ENCODE peak calls at places on chromosomes 11 and 22, in five cellular contexts. C is MM.1S, N is A549, Q is Karpas-422, E is H9. R is an unnamed sample.

GRCh38 chr11:6353367-6353987 is 33.2 kb upstream of the CAVIN3 start:
- DNase-seq in C (peak; percentile 58), N (peak; percentile 79), Q (peak; percentile 83), E (peak; percentile 90), R (peak; percentile 90)

GRCh38 chr11:30488304-30488998 is 97.7 kb downstream of the MPPED2 start:
- DNase-seq in C (no peak), N (peak; percentile 3), Q (no peak), E (no peak), R (peak; percentile 80)

GRCh38 chr11:27041141-27041869 is 690 bp downstream of the BBOX1 start:
- DNase-seq in C (no peak), N (no peak), Q (no peak), E (no peak), R (no peak)

GRCh38 chr11:1341928-1342524 is 32.6 kb upstream of the TOLLIP start:
- DNase-seq in C (no peak), N (peak; percentile 68), Q (no peak), E (no peak), R (no peak)

GRCh38 chr11:67435031-67435726 is 2.3 kb downstream of the PTPRCAP start:
- DNase-seq in C (no peak), N (no peak), Q (peak; percentile 78), E (no peak), R (no peak)

GRCh38 chr11:67303132-67303988 is at the start of gene SSH3:
- DNase-seq in C (no peak), N (peak; percentile 74), Q (no peak), E (peak; percentile 84), R (peak; percentile 91)

GRCh38 chr11:64743591-64744543 is at the start of gene RASGRP2:
- DNase-seq in C (no peak), N (peak; percentile 76), Q (peak; percentile 89), E (peak; percentile 85), R (peak; percentile 58)

GRCh38 chr11:26626346-26626745 is 54.3 kb upstream of the MUC15 start:
- DNase-seq in C (no peak), N (peak; percentile 13), Q (no peak), E (no peak), R (no peak)

GRCh38 chr11:117439256-117439655 is 111.6 kb downstream of the CEP164 start:
- DNase-seq in C (no peak), N (no peak), Q (peak; percentile 44), E (no peak), R (no peak)

GRCh38 chr11:68312780-68313573 is 586 bp downstream of the LRP5 start:
- DNase-seq in C (peak; percentile 20), N (no peak), Q (no peak), E (no peak), R (peak; percentile 47)

GRCh38 chr11:1840780-1841480 is 2.1 kb downstream of the TNNI2 start:
- DNase-seq in C (no peak), N (no peak), Q (no peak), E (no peak), R (no peak)

GRCh38 chr11:34823197-34823596 is 93.0 kb downstream of the APIP start:
- DNase-seq in C (peak; percentile 47), N (no peak), Q (no peak), E (no peak), R (no peak)

GRCh38 chr11:115349427-115349826 is 154.8 kb downstream of the CADM1 start:
- DNase-seq in C (no peak), N (no peak), Q (no peak), E (no peak), R (no peak)

GRCh38 chr11:65992056-65992455 is 9.9 kb downstream of the EIF1AD start:
- DNase-seq in C (no peak), N (no peak), Q (no peak), E (no peak), R (no peak)
- H3K4me2 ChIP-seq in C (no peak overlapping the region), N (no peak overlapping the region), Q (no peak overlapping the region), E (no peak overlapping the region), R (no peak overlapping the region)

DNA sequence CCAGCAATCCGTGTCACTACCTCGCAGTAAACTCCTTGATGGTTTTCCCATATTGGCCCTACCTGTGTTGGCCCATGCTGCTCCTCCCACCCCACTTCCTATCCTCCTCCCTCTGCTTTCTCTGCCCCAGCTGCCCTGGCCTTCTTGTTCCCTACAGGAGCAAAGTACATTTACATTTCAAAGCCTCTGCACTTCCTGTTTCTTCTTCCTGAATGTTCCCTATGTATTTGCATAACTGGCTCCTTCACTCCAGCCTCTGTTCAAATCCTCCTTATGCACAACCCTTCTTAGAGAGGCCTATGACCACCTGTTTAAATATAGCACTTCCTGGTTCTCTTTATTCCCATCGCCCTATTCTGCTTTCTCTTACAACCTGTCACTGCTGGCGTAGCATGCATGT is 62.2 kb downstream of the PARVA start:
- DNase-seq in C (no peak), N (no peak), Q (no peak), E (peak; percentile 70), R (no peak)
- H3K27ac ChIP-seq in C (no peak overlapping the region), N (no peak overlapping the region), Q (no peak overlapping the region), E (no peak overlapping the region), R (no peak overlapping the region)

DNA sequence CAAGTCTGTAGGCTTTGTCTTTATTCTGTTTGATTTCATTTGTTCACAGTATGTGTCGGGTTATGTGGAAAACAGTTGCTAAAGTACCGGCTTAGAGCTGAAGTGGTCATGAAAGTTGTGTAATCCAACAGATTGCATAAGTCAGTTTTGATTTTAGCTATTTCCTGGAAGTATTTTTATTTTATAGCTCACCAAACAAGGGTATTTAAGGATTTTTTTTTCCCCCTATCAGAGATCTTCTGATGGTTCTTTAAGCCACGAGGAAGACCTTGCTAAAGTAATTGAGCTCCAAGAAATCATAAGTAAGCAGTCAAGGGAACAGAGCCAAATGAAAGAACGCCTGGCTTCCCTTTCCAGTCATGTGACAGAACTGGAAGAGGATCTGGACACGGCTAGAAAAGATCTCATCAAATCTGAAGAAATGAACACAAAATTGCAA is 55.9 kb downstream of the PPFIA1 start:
- DNase-seq in C (no peak), N (no peak), Q (no peak), E (no peak), R (peak; percentile 21)
- H3K4me2 ChIP-seq in C (no peak overlapping the region), N (no peak overlapping the region), Q (no peak overlapping the region), E (no peak overlapping the region), R (peak overlapping the region; percentile 33)

GRCh38 chr11:7450836-7451235 is 34.5 kb upstream of the OLFML1 start:
- DNase-seq in C (no peak), N (no peak), Q (no peak), E (no peak), R (no peak)
- H3K27ac ChIP-seq in C (no peak overlapping the region), N (no peak overlapping the region), Q (no peak overlapping the region), E (no peak overlapping the region), R (no peak overlapping the region)

GRCh38 chr22:50576806-50577696 is 1.2 kb downstream of the CPT1B start:
- DNase-seq in C (no peak), N (no peak), Q (no peak), E (no peak), R (no peak)

GRCh38 chr22:50577697-50577986 is 585 bp downstream of the CPT1B start:
- DNase-seq in C (no peak), N (no peak), Q (no peak), E (no peak), R (no peak)

GRCh38 chr22:50579752-50580151 is 1.5 kb upstream of the CPT1B start:
- DNase-seq in C (no peak), N (no peak), Q (no peak), E (no peak), R (no peak)

GRCh38 chr22:50577987-50578775 is at the start of gene CPT1B:
- DNase-seq in C (no peak), N (no peak), Q (no peak), E (no peak), R (no peak)

DNA sequence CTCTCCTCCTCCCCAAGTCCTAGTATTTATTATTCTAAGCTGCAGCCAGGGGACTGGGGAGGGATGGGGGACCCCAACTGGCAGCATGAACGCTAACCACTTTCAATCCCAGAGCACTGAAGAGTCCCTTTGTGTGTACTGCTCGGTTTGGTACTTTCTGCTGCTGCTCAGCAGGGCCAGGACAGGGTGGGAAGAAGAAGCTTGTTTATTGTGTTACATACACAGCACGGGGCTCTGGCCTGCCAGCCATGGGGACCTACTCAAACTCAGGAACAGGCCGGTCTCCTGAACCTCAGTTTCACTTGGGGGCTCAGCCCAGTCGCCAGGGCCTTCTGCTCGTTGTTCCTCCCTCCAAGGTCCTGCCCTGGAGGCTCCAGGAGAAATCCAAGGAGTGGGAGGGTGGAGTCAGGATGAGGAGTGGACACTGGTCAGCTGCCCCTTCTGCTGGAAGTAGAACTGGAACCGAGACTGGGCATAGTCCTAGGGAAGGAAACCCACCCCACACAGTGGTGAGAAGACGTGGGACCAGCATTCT is 616 bp upstream of the CPT1B start:
- DNase-seq in C (no peak), N (no peak), Q (no peak), E (no peak), R (no peak)
- H3K4me2 ChIP-seq in C (no peak overlapping the region), N (no peak overlapping the region), Q (no peak overlapping the region), E (no peak overlapping the region), R (no peak overlapping the region)

GRCh38 chr22:41152902-41153301 is 52.2 kb upstream of the L3MBTL2 start:
- DNase-seq in C (no peak), N (no peak), Q (no peak), E (no peak), R (no peak)
- H3K27ac ChIP-seq in C (no peak overlapping the region), N (no peak overlapping the region), Q (no peak overlapping the region), E (no peak overlapping the region), R (no peak overlapping the region)

GRCh38 chr11:101126551-101127347 is 2.9 kb downstream of the PGR start:
- DNase-seq in C (peak; percentile 26), N (no peak), Q (no peak), E (peak; percentile 37), R (peak; percentile 8)

GRCh38 chr11:101127348-101127698 is 2.3 kb downstream of the PGR start:
- DNase-seq in C (peak; percentile 51), N (no peak), Q (no peak), E (peak; percentile 50), R (peak; percentile 28)

GRCh38 chr11:101127699-101128570 is 1.7 kb downstream of the PGR start:
- DNase-seq in C (no peak), N (no peak), Q (no peak), E (peak; percentile 64), R (peak; percentile 19)

GRCh38 chr11:101129203-101129943 is at the start of gene PGR:
- DNase-seq in C (no peak), N (no peak), Q (no peak), E (peak; percentile 49), R (peak; percentile 11)

GRCh38 chr11:101128571-101129202 is 926 bp downstream of the PGR start:
- DNase-seq in C (no peak), N (no peak), Q (no peak), E (peak; percentile 43), R (peak; percentile 5)
- H3K4me2 ChIP-seq in C (peak overlapping the region; percentile 93), N (peak overlapping the region; percentile 88), Q (no peak overlapping the region), E (peak overlapping the region; percentile 94), R (peak overlapping the region; percentile 94)

GRCh38 chr11:12408156-12408770 is 30.9 kb downstream of the PARVA start:
- DNase-seq in C (no peak), N (no peak), Q (no peak), E (no peak), R (no peak)
- H3K27ac ChIP-seq in C (no peak overlapping the region), N (no peak overlapping the region), Q (no peak overlapping the region), E (no peak overlapping the region), R (no peak overlapping the region)